ENCODE peak calls at places on chromosomes 6 and 20, in five cellular contexts. D is GM23338, A is nephron progenitor cell, H is omental fat pad, Z is cardiac muscle cell. L is an unnamed sample.

GRCh38 chr6:51163843-51164529 is 345.3 kb downstream of the TFAP2B start:
- DNase-seq in D (no peak), A (no peak), H (no peak), Z (no peak), L (no peak)

GRCh38 chr20:43751167-43752050 is 24.6 kb upstream of the GTSF1L start:
- DNase-seq in D (no peak), A (no peak), H (no peak), Z (peak), L (no peak)

GRCh38 chr6:40918035-40918651 is 120.9 kb downstream of the UNC5CL start:
- DNase-seq in D (peak), A (no peak), H (no peak), Z (no peak), L (no peak)

GRCh38 chr6:169921853-169922779 is 170.7 kb downstream of the ERMARD start:
- DNase-seq in D (no peak), A (peak), H (no peak), Z (no peak), L (no peak)

GRCh38 chr20:38270869-38271608 is 10.5 kb upstream of the KIAA1755 start:
- DNase-seq in D (no peak), A (no peak), H (no peak), Z (peak), L (no peak)

GRCh38 chr6:25831532-25832306 is at the start of gene SLC17A1:
- DNase-seq in D (no peak), A (no peak), H (no peak), Z (no peak), L (no peak)

GRCh38 chr6:75460636-75461035 is 33.0 kb downstream of the FILIP1 start:
- DNase-seq in D (no peak), A (no peak), H (no peak), Z (peak), L (no peak)

GRCh38 chr6:128422200-128422599 is 98.2 kb downstream of the PTPRK start:
- DNase-seq in D (no peak), A (no peak), H (no peak), Z (no peak), L (no peak)

GRCh38 chr6:33123732-33124524 is 48.1 kb downstream of the HLA-DPB1 start:
- DNase-seq in D (peak), A (peak), H (no peak), Z (peak), L (no peak)

GRCh38 chr6:157813191-157813590 is 9.9 kb upstream of the SNX9 start:
- DNase-seq in D (no peak), A (no peak), H (no peak), Z (peak), L (no peak)

GRCh38 chr6:142927904-142928303 is 17.1 kb downstream of the HIVEP2 start:
- DNase-seq in D (no peak), A (no peak), H (no peak), Z (peak), L (no peak)

GRCh38 chr20:3250091-3250504 is 11.1 kb upstream of the SLC4A11 start:
- DNase-seq in D (peak), A (peak), H (no peak), Z (no peak), L (no peak)

DNA sequence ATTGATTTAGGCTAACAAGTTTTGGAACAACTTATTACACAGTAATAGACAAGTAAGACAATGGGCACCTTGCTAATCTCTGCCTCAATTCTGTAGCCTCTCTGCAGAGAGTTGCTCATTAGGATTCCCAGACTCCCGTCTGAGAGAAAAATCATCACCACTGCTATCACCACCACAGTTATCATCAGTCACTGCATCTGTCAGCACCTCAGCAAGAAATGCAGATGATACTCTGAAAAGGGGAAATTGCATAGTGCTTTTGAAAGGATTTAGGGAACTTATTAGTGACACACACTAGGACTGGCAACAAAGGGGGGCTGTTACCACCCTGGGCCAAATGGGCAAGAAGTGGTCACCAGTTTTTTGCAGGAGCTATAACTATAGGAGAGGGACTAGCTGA is 39.9 kb downstream of the FOXA2 start:
- DNase-seq in D (no peak), A (no peak), H (no peak), Z (no peak), L (no peak)
- TF ChIP-seq CTCF in D (no peak), A (no peak), H (no peak), Z (no peak), L (no peak)

GRCh38 chr20:33165416-33166055 is 2.4 kb upstream of the BPIFA2 start:
- DNase-seq in D (no peak), A (no peak), H (no peak), Z (no peak), L (peak)

GRCh38 chr20:33166533-33167113 is 1.3 kb upstream of the BPIFA2 start:
- DNase-seq in D (no peak), A (no peak), H (no peak), Z (no peak), L (no peak)

GRCh38 chr20:33172781-33173180 is 4.8 kb downstream of the BPIFA2 start:
- DNase-seq in D (no peak), A (no peak), H (no peak), Z (peak), L (no peak)

GRCh38 chr20:33167859-33168258 is at the start of gene BPIFA2:
- DNase-seq in D (no peak), A (no peak), H (no peak), Z (no peak), L (no peak)

DNA sequence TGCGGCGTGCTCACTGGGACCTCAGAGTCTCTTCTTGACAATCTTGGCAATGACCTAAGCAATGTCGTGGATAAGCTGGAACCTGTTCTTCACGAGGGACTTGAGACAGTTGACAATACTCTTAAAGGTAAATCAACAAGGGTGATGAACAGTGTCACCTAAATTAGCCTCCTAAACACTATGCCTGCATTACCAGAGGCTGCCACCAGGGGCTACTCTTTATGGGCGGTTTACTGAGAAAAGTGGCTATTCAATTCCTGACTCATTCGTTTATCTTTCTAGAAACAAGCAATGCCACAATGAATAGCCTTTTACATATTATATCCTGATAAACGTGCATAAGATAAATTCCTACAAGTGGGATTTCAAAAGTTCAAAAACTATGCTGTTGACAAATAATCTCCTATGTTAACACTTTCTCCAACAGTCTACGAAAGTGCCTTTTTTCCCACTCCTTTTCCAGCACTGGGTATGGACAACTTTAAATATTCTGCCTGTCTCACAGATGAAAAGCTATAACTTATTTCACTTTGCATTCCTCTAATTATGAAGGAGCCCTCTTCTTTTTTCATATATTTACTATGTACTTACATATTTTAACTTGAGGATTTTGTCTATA is 1.3 kb downstream of the BPIFA2 start:
- DNase-seq in D (peak), A (peak), H (no peak), Z (no peak), L (no peak)
- TF ChIP-seq CTCF in D (peak), A (peak), H (no peak), Z (peak), L (peak)

DNA sequence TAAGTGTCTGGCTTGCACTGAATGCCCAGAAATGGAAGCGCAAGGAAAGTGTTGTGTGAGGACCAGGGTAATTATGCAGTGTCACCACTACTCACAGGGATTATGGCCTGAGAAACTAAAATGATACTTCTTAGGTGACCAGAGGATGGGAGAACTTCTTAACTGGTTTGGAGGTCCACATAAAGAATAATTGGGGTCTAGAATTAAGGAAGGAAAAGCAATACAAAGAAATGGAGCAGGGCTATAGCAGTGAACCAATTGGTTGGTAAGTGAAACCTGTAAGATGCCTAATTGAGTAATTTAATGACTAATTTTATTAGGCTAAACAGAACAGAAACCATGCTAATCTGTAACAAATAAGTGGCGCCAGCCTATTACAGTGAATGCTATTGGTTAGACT is 5.3 kb downstream of the TSPYL4 start:
- DNase-seq in D (no peak), A (no peak), H (no peak), Z (no peak), L (no peak)
- TF ChIP-seq CTCF in D (no peak), A (no peak), H (no peak), Z (no peak), L (no peak)

DNA sequence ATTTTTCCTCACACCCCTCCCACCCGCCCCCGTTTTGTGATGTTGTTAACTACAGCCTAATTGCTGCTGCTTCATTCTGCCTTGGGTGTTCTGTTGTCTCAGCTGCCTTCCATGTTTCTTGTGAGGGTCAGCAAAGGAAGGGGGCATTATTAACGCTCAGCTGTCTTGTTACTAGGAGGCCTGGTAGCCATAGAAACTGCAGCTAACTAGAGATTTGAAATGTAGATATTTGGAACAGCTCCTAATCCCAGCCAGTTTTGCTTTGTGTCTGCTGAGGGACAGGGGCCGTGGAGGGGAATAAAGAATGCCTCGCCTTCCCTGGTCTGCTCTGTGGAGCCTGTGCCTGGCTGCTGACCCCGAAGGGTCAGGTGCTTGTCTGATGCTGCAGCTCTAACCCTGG is 18.3 kb downstream of the MTRES1 start:
- DNase-seq in D (no peak), A (no peak), H (no peak), Z (no peak), L (no peak)
- TF ChIP-seq CTCF in D (no peak), A (no peak), H (no peak), Z (no peak), L (no peak)

DNA sequence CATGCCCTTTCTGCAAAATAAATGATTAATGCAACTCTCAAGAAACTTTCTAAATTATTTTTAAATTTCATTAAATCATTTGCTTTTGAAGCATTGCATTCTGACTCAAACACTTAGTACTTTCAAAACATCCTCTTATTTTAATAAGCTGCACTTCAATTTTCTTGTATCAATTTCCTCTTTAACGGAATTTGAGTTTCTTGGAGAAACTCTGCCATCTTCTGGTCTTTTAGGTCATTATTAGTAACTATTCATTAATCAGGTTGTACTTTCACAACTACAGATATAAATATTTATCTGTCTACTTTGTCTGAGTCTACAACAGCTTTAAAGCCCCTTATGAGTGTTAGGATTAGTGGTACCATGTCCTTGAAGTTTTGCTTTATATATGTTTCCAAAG is 30.2 kb downstream of the TMX4 start:
- DNase-seq in D (no peak), A (no peak), H (no peak), Z (peak), L (no peak)
- TF ChIP-seq CTCF in D (no peak), A (no peak), H (no peak), Z (no peak), L (peak)

GRCh38 chr6:84191802-84192201 is 35.6 kb downstream of the CEP162 start:
- DNase-seq in D (no peak), A (no peak), H (no peak), Z (no peak), L (no peak)

GRCh38 chr6:84193140-84193708 is 34.2 kb downstream of the CEP162 start:
- DNase-seq in D (no peak), A (no peak), H (no peak), Z (peak), L (no peak)

DNA sequence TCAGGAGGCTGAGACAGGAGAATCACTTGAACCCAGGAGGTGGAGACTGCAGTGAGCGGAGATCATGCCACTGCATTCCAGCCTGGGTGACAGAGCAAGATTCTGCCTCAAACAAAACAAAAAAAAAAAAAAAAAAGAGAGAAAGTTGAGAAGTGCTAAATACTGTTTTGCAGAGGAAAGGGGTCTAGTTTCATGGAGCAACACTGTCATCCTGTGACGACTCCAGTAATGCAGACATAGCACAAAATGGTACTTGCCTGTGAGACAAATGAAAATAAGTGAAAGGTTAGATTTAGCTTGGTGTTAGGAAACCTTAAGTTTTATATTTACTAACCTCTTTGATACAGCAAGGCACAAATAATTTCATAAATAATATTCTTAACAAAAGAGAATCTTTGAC is 29.7 kb downstream of the CEP162 start:
- DNase-seq in D (no peak), A (no peak), H (no peak), Z (no peak), L (no peak)
- TF ChIP-seq CTCF in D (peak), A (peak), H (no peak), Z (no peak), L (peak)

GRCh38 chr6:167815296-167815980 is 11.3 kb upstream of the AFDN start:
- DNase-seq in D (no peak), A (no peak), H (no peak), Z (no peak), L (no peak)
- TF ChIP-seq CTCF in D (no peak), A (no peak), H (no peak), Z (no peak), L (no peak)